ENCODE peak calls at places on chromosomes 2 and 18, in ten cellular contexts. D, U, Z, A, K, S, N, T, X and C are unnamed samples.

GRCh38 chr2:27379840-27380625 is 501 bp downstream of the ZNF513 start:
- DNase-seq in D (peak; percentile 29), U (no peak), Z (peak; percentile 79), A (peak; percentile 70), K (peak; percentile 29), S (no peak), N (no peak), T (no peak), X (no peak), C (peak; percentile 53)

GRCh38 chr18:27879540-27879939 is 297.4 kb downstream of the CDH2 start:
- DNase-seq in D (no peak), U (no peak), Z (no peak), A (no peak), K (no peak), S (no peak), N (no peak), T (no peak), X (no peak), C (no peak)

GRCh38 chr18:44627245-44627644 is 53.4 kb upstream of the SETBP1 start:
- DNase-seq in D (peak; percentile 5), U (no peak), Z (no peak), A (no peak), K (no peak), S (no peak), N (no peak), T (no peak), X (no peak), C (no peak)

GRCh38 chr2:172836386-172837200 is 100.9 kb downstream of the RAPGEF4 start:
- DNase-seq in D (peak; percentile 51), U (no peak), Z (no peak), A (no peak), K (peak; percentile 40), S (no peak), N (no peak), T (peak; percentile 99), X (no peak), C (peak; percentile 98)

GRCh38 chr18:29711931-29712330 is 1330.6 kb downstream of the DSC3 start:
- DNase-seq in D (no peak), U (no peak), Z (no peak), A (no peak), K (no peak), S (no peak), N (no peak), T (no peak), X (no peak), C (no peak)

GRCh38 chr2:54574107-54574859 is 118.2 kb downstream of the SPTBN1 start:
- DNase-seq in D (no peak), U (peak; percentile 28), Z (peak; percentile 82), A (no peak), K (no peak), S (no peak), N (no peak), T (no peak), X (no peak), C (peak; percentile 69)

GRCh38 chr2:44785433-44785832 is 156.1 kb upstream of the SIX3 start:
- DNase-seq in D (no peak), U (no peak), Z (no peak), A (no peak), K (no peak), S (no peak), N (no peak), T (no peak), X (no peak), C (no peak)

GRCh38 chr2:28399289-28399688 is 6.6 kb downstream of the FOSL2 start:
- DNase-seq in D (no peak), U (no peak), Z (no peak), A (no peak), K (no peak), S (no peak), N (no peak), T (no peak), X (no peak), C (no peak)

GRCh38 chr18:22272242-22272641 is 102.9 kb downstream of the GATA6 start:
- DNase-seq in D (no peak), U (no peak), Z (no peak), A (no peak), K (no peak), S (no peak), N (no peak), T (no peak), X (no peak), C (no peak)

GRCh38 chr2:70340921-70341765 is 39.3 kb upstream of the FAM136A start:
- DNase-seq in D (peak; percentile 65), U (no peak), Z (peak; percentile 54), A (no peak), K (peak; percentile 86), S (no peak), N (no peak), T (no peak), X (peak; percentile 3), C (peak; percentile 67)

GRCh38 chr18:136433-136832 is 21.9 kb upstream of the USP14 start:
- DNase-seq in D (no peak), U (no peak), Z (peak; percentile 46), A (no peak), K (no peak), S (no peak), N (no peak), T (no peak), X (no peak), C (no peak)

GRCh38 chr2:118249531-118249930 is 161.3 kb downstream of the INSIG2 start:
- DNase-seq in D (no peak), U (no peak), Z (no peak), A (no peak), K (no peak), S (no peak), N (no peak), T (no peak), X (no peak), C (no peak)

GRCh38 chr2:141499123-141499522 is 631.7 kb downstream of the LRP1B start:
- DNase-seq in D (no peak), U (no peak), Z (no peak), A (no peak), K (no peak), S (no peak), N (no peak), T (no peak), X (no peak), C (no peak)

GRCh38 chr2:196230051-196230450 is 58.7 kb upstream of the STK17B start:
- DNase-seq in D (no peak), U (no peak), Z (peak; percentile 62), A (no peak), K (no peak), S (no peak), N (no peak), T (no peak), X (no peak), C (no peak)

GRCh38 chr2:241014764-241015163 is 16.3 kb downstream of the SNED1 start:
- DNase-seq in D (no peak), U (no peak), Z (no peak), A (peak; percentile 23), K (no peak), S (no peak), N (no peak), T (no peak), X (no peak), C (no peak)

GRCh38 chr18:7778181-7778580 is 211.1 kb downstream of the PTPRM start:
- DNase-seq in D (no peak), U (no peak), Z (no peak), A (no peak), K (no peak), S (no peak), N (no peak), T (no peak), X (no peak), C (no peak)

GRCh38 chr2:3628800-3629199 is 29.2 kb upstream of the ALLC start:
- DNase-seq in D (no peak), U (no peak), Z (no peak), A (no peak), K (no peak), S (no peak), N (no peak), T (no peak), X (no peak), C (peak; percentile 13)

GRCh38 chr2:97739020-97739892 is 25.9 kb downstream of the ZAP70 start:
- DNase-seq in D (no peak), U (peak; percentile 22), Z (no peak), A (no peak), K (no peak), S (no peak), N (no peak), T (no peak), X (no peak), C (no peak)

GRCh38 chr2:122885436-122885835 is 1130.0 kb downstream of the TSN start:
- DNase-seq in D (no peak), U (no peak), Z (no peak), A (no peak), K (no peak), S (no peak), N (no peak), T (no peak), X (no peak), C (no peak)

GRCh38 chr2:124027182-124027581 is 2.1 kb downstream of the CNTNAP5 start:
- DNase-seq in D (peak; percentile 32), U (no peak), Z (no peak), A (no peak), K (peak; percentile 10), S (no peak), N (no peak), T (no peak), X (no peak), C (peak; percentile 58)

GRCh38 chr18:61893304-61893970 is 630 bp upstream of the RNF152 start:
- DNase-seq in D (peak; percentile 75), U (peak; percentile 75), Z (peak; percentile 46), A (no peak), K (no peak), S (peak; percentile 5), N (no peak), T (no peak), X (no peak), C (peak; percentile 79)

GRCh38 chr2:2046497-2046896 is 284.6 kb downstream of the MYT1L start:
- DNase-seq in D (no peak), U (no peak), Z (no peak), A (no peak), K (no peak), S (no peak), N (no peak), T (no peak), X (no peak), C (no peak)

GRCh38 chr2:8589721-8590120 is 92.1 kb upstream of the ID2 start:
- DNase-seq in D (no peak), U (no peak), Z (no peak), A (no peak), K (no peak), S (no peak), N (no peak), T (no peak), X (no peak), C (no peak)

GRCh38 chr2:239599299-239599698 is 198.5 kb upstream of the HDAC4 start:
- DNase-seq in D (no peak), U (no peak), Z (no peak), A (no peak), K (no peak), S (no peak), N (no peak), T (no peak), X (no peak), C (no peak)

GRCh38 chr2:158635961-158636601 is 159.0 kb upstream of the DAPL1 start:
- DNase-seq in D (no peak), U (no peak), Z (no peak), A (no peak), K (no peak), S (no peak), N (no peak), T (no peak), X (no peak), C (peak; percentile 69)

GRCh38 chr2:204538179-204539009 is 6.9 kb upstream of the PARD3B start:
- DNase-seq in D (peak; percentile 46), U (no peak), Z (no peak), A (no peak), K (no peak), S (no peak), N (peak; percentile 85), T (no peak), X (no peak), C (peak; percentile 54)

GRCh38 chr2:84886791-84887190 is 5.9 kb upstream of the TRABD2A start:
- DNase-seq in D (no peak), U (no peak), Z (peak; percentile 12), A (peak; percentile 38), K (no peak), S (no peak), N (no peak), T (no peak), X (no peak), C (no peak)

GRCh38 chr2:12194936-12195335 is 448.5 kb downstream of the LPIN1 start:
- DNase-seq in D (no peak), U (no peak), Z (no peak), A (no peak), K (no peak), S (no peak), N (no peak), T (no peak), X (no peak), C (no peak)